ENCODE peak calls at places on chromosomes 13 and 19, in four cellular contexts. L is adrenal gland, J is BJ, I is psoas muscle. R is an unnamed sample.

GRCh38 chr13:27450921-27451461 is 627 bp upstream of the MTIF3 start:
- DNase-seq in I (peak; percentile 69), L (peak; percentile 58), J (peak; percentile 12), R (peak; percentile 42)

GRCh38 chr13:71874490-71874889 is 7.5 kb upstream of the DACH1 start:
- DNase-seq in J (no peak), L (no peak), I (no peak), R (no peak)

GRCh38 chr13:114282143-114282685 is 813 bp downstream of the UPF3A start:
- DNase-seq in I (peak; percentile 66), J (peak; percentile 20), L (peak; percentile 63), R (peak; percentile 21)

GRCh38 chr19:14035706-14036105 is 4.1 kb downstream of the IL27RA start:
- DNase-seq in J (no peak), L (no peak), I (no peak), R (no peak)

GRCh38 chr19:3225677-3226093 is 1.2 kb downstream of the CELF5 start:
- DNase-seq in I (no peak), L (no peak), J (no peak), R (no peak)

GRCh38 chr19:35042954-35043604 is 1.6 kb downstream of the HPN start:
- DNase-seq in J (no peak), L (no peak), I (no peak), R (no peak)

GRCh38 chr13:49532593-49532992 is 36.8 kb downstream of the PHF11 start:
- DNase-seq in L (no peak), I (no peak), J (no peak), R (no peak)

GRCh38 chr19:55591555-55591954 is 7.8 kb downstream of the FIZ1 start:
- DNase-seq in J (no peak), L (no peak), I (peak; percentile 18), R (no peak)

GRCh38 chr19:10812902-10813404 is 23.1 kb downstream of the TMED1 start:
- DNase-seq in J (peak; percentile 82), L (peak; percentile 83), I (peak; percentile 73), R (no peak)

GRCh38 chr19:51809787-51810186 is 14.8 kb downstream of the FPR3 start:
- DNase-seq in L (no peak), I (no peak), J (no peak), R (no peak)

GRCh38 chr13:72648513-72649065 is 78.8 kb downstream of the MZT1 start:
- DNase-seq in J (no peak), I (no peak), L (no peak), R (no peak)

GRCh38 chr13:29000802-29001201 is 180.7 kb downstream of the MTUS2 start:
- DNase-seq in J (no peak), I (no peak), L (no peak), R (no peak)

GRCh38 chr13:26946675-26947342 is 186.2 kb upstream of the GPR12 start:
- DNase-seq in L (no peak), I (no peak), J (no peak), R (no peak)

GRCh38 chr19:44807162-44807561 is 1.7 kb upstream of the BCAM start:
- DNase-seq in L (no peak), J (no peak), I (no peak), R (no peak)

GRCh38 chr13:29849731-29850212 is 645 bp downstream of the UBL3 start:
- DNase-seq in I (peak; percentile 85), L (peak; percentile 82), J (no peak), R (peak; percentile 45)

GRCh38 chr19:2533072-2533425 is 57.1 kb downstream of the GADD45B start:
- DNase-seq in J (no peak), L (no peak), I (peak; percentile 4), R (no peak)

GRCh38 chr13:75494491-75494890 is 12.5 kb upstream of the TBC1D4 start:
- DNase-seq in I (no peak), J (no peak), L (no peak), R (no peak)

GRCh38 chr13:98216711-98217110 is 39.6 kb upstream of the RNF113B start:
- DNase-seq in J (no peak), I (no peak), L (no peak), R (no peak)

GRCh38 chr13:107099661-107100060 is 531.7 kb upstream of the ARGLU1 start:
- DNase-seq in I (no peak), L (no peak), J (peak; percentile 50), R (no peak)

GRCh38 chr19:45643927-45644771 is 5.0 kb upstream of the EML2 start:
- DNase-seq in I (no peak), J (no peak), L (no peak), R (no peak)

GRCh38 chr13:26995159-26995558 is 176.5 kb downstream of the USP12 start:
- DNase-seq in L (no peak), J (no peak), I (no peak), R (no peak)

GRCh38 chr13:45654633-45655349 is 39.3 kb upstream of the ERICH6B start:
- DNase-seq in I (no peak), J (no peak), L (no peak), R (no peak)

GRCh38 chr13:27295096-27295495 is 24.5 kb downstream of the RASL11A start:
- DNase-seq in L (no peak), I (no peak), J (no peak), R (no peak)

GRCh38 chr19:50325310-50326100 is 3.7 kb downstream of the KCNC3 start:
- DNase-seq in I (peak; percentile 79), L (peak; percentile 80), J (no peak), R (peak; percentile 62)

GRCh38 chr19:47494211-47494547 is 10.2 kb upstream of the KPTN start:
- DNase-seq in I (peak; percentile 4), J (no peak), L (no peak), R (no peak)

GRCh38 chr13:32669030-32669646 is 82.9 kb downstream of the PDS5B start:
- DNase-seq in L (no peak), I (no peak), J (no peak), R (no peak)

GRCh38 chr13:43686557-43686956 is 100.2 kb downstream of the ENOX1 start:
- DNase-seq in J (peak; percentile 71), L (peak; percentile 84), I (peak; percentile 52), R (peak; percentile 64)

GRCh38 chr19:2139385-2140192 is 11.8 kb downstream of the AP3D1 start:
- DNase-seq in L (no peak), I (no peak), J (no peak), R (no peak)

GRCh38 chr19:12938536-12939291 is at the start of gene CALR:
- DNase-seq in I (peak; percentile 78), J (no peak), L (no peak), R (no peak)

GRCh38 chr19:55156202-55157063 is 1.1 kb downstream of the TNNI3 start:
- DNase-seq in I (peak; percentile 81), L (no peak), J (no peak), R (peak; percentile 63)

GRCh38 chr13:46383383-46383782 is 3.7 kb downstream of the RUBCNL start:
- DNase-seq in J (no peak), L (no peak), I (no peak), R (no peak)

GRCh38 chr13:44396963-44397580 is 23.4 kb downstream of the SERP2 start:
- DNase-seq in I (peak; percentile 72), J (peak; percentile 15), L (peak; percentile 72), R (peak; percentile 48)

GRCh38 chr13:95643471-95643813 is 1.1 kb downstream of the DZIP1 start:
- DNase-seq in L (no peak), I (no peak), J (no peak), R (no peak)

GRCh38 chr19:18349524-18350128 is 9.2 kb downstream of the PGPEP1 start:
- DNase-seq in J (no peak), L (peak; percentile 81), I (peak; percentile 73), R (no peak)

GRCh38 chr13:23748591-23748990 is 140.6 kb downstream of the MIPEP start:
- DNase-seq in J (no peak), I (no peak), L (no peak), R (no peak)

GRCh38 chr13:78610381-78610883 is 7.1 kb upstream of the POU4F1 start:
- DNase-seq in I (no peak), J (no peak), L (no peak), R (no peak)

GRCh38 chr13:42992585-42993122 is 613 bp upstream of the EPSTI1 start:
- DNase-seq in L (no peak), J (no peak), I (no peak), R (no peak)

DNA sequence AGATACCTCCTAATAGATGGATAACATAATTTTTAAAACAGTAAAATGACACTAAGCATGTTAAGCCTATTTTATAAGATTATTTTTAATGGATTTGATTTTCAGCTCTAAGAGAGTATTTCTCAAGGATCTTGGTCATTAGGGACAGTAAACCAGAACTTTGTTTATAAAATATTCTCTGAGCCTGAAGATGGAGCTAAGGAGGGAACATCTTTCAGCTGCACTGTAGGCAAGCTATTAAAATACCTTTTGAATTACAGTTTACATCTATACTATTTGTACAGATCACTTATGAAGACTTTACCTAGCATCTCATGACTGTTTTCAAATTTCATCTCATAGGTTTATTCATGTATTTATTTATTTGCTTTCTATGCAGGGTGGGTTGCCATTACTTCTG is 345.3 kb downstream of the MYO16 start:
- DNase-seq in I (no peak), L (no peak), J (no peak), R (no peak)
- TF ChIP-seq CTCF in I (no peak), L (no peak), J (no peak), R (no peak)

DNA sequence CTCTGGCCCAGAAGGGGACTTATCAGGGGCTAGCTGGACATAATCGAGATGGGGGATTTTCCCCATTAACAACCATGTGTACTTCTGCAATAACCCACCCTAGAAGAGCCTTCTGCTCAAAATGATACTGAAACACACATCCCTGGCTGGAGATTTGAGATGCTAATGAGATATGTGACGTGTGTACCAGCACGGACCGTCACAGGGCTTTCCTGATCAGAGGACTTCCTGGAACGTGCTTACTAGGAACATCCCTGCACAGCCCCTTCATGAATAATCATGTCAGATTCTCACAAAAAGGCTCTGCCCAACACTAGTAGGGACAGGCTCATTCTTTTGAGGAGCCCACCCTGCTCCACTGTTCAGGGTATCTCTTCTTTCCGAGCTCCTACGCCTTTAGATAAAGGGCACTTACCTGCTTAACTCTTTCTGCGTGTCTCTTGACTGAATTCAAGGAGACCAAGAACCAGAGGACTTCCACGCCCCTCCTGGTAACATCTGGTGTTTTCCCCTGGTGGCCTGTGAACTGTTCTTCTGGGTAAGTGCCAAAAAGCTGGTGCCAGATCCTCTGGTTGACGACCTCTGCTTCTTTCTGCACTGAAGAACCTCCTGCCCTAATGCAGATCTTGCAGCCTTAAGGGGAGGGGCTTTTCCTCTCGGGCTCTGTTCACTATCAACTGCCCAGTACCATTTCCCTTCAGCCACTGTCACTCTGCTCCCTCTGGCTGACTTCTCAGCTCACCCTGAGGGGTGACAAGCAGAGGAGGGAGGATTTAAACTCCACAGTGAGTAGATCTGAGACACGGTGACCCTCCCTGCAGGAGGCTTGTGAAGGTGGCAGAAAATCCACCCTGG is 6.3 kb upstream of the ERVV-1 start:
- DNase-seq in I (no peak), J (no peak), L (no peak), R (no peak)
- H3K4me3 ChIP-seq in I (peak overlapping the region; percentile 9), J (no peak overlapping the region), L (no peak overlapping the region), R (peak overlapping the region; percentile 37)

GRCh38 chr19:17196610-17197009 is 18.5 kb upstream of the USE1 start:
- DNase-seq in L (no peak), J (no peak), I (no peak), R (no peak)
- H3K36me3 ChIP-seq in L (no peaks in the 10 kb centered on the region), J (peaks cover 55% of the 10 kb centered on the region), I (peaks cover 81% of the 10 kb centered on the region), R (peaks cover 86% of the 10 kb centered on the region)

DNA sequence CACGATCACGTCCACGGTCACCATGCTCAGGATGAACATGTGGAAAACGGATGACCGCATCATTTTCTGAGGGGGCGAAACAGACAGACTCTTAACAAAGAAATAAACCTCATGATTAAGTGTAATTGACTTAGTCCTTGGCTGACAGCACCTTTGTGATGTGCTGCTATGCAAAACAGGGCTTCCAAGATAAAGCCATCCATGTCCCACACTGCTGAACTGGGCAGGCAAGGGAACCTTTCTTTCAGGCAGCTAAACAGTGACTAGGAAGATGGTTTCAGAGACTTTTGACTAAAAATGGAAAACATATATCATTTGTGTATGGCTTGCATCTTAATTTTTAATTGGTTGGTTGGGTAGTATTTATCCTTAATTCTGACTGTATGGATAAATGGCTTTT is 157.8 kb downstream of the NALCN start:
- DNase-seq in J (no peak), I (no peak), L (no peak), R (no peak)
- TF ChIP-seq CTCF in J (no peak), I (no peak), L (no peak), R (no peak)

R was measured in left ventricle myocardium inferior.